ENCODE peak calls at places on chromosomes 6 and 20, in eight cellular contexts. B, E, K, Q, Y, R, L and C are unnamed samples. For H3K27me3 and H3K4me1, the result is how much of the 10 kb centered on the place peaks cover.

GRCh38 chr6:26576929-26577719 is 19.6 kb upstream of the ABT1 start:
- DNase-seq in B (peak), E (no peak), K (no peak), Q (peak), Y (peak), R (peak), L (no peak), C (no peak)

GRCh38 chr6:130778946-130779657 is 48.1 kb upstream of the SMLR1 start:
- DNase-seq in B (no peak), E (no peak), K (no peak), Q (no peak), Y (peak), R (no peak), L (no peak), C (no peak)

GRCh38 chr6:74606488-74607135 is 599.2 kb downstream of the COL12A1 start:
- DNase-seq in B (no peak), E (no peak), K (no peak), Q (no peak), Y (peak), R (no peak), L (no peak), C (no peak)

GRCh38 chr6:147974376-147974775 is 368.3 kb upstream of the SASH1 start:
- DNase-seq in B (no peak), E (no peak), K (no peak), Q (no peak), Y (peak), R (no peak), L (no peak), C (peak)

GRCh38 chr6:132147530-132148011 is 196.4 kb upstream of the CCN2 start:
- DNase-seq in B (no peak), E (no peak), K (no peak), Q (no peak), Y (no peak), R (no peak), L (no peak), C (no peak)

GRCh38 chr6:35568967-35569606 is 56.4 kb upstream of the TULP1 start:
- DNase-seq in B (no peak), E (peak), K (peak), Q (peak), Y (peak), R (peak), L (no peak), C (no peak)

GRCh38 chr6:112018619-112019416 is 35.1 kb upstream of the CCN6 start:
- DNase-seq in B (no peak), E (peak), K (no peak), Q (no peak), Y (peak), R (no peak), L (peak), C (no peak)

GRCh38 chr6:55069132-55069781 is 105.1 kb upstream of the HCRTR2 start:
- DNase-seq in B (no peak), E (peak), K (no peak), Q (peak), Y (peak), R (no peak), L (peak), C (no peak)

GRCh38 chr20:53829706-53830521 is 236.3 kb upstream of the ZNF217 start:
- DNase-seq in B (no peak), E (no peak), K (no peak), Q (no peak), Y (peak), R (no peak), L (no peak), C (no peak)

GRCh38 chr6:161058746-161059145 is 67.2 kb downstream of the MAP3K4 start:
- DNase-seq in B (no peak), E (no peak), K (no peak), Q (no peak), Y (no peak), R (no peak), L (no peak), C (no peak)

GRCh38 chr6:52213127-52213526 is 27.0 kb downstream of the IL17A start:
- DNase-seq in B (no peak), E (no peak), K (no peak), Q (no peak), Y (no peak), R (no peak), L (no peak), C (no peak)

GRCh38 chr6:118776607-118777549 is 117.1 kb upstream of the ASF1A start:
- DNase-seq in B (peak), E (peak), K (peak), Q (peak), Y (peak), R (no peak), L (peak), C (no peak)

GRCh38 chr6:88013015-88013414 is 34.6 kb upstream of the SPACA1 start:
- DNase-seq in B (no peak), E (no peak), K (no peak), Q (no peak), Y (no peak), R (no peak), L (no peak), C (no peak)

DNA sequence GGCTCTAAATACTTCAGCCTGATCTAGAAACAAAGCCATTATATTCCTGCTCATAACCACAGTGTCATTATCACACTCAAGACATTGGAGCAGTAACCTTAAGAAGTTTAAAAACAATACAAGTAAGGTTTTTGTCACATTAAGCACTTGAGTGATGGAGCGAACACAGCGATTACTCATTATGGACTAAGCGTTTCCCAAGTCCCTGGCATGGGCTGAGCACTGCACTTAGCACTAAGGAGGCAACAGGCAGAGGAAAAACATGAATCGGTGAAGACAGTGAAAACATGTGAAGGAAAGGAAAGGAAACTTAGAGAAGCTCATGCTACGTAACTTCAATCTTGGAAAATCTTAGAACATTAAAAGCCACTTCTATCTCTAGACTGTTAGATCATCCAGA is 108.7 kb downstream of the SLC24A3 start:
- DNase-seq in B (no peak), E (no peak), K (no peak), Q (no peak), Y (no peak), R (no peak), L (no peak), C (no peak)
- H3K27me3 ChIP-seq in B (under half), E (under half), K (under half), Q (under half), Y (half or more), R (under half), L (under half), C (under half)

GRCh38 chr20:57426831-57427230 is 35.6 kb downstream of the RBM38 start:
- DNase-seq in B (no peak), E (no peak), K (no peak), Q (no peak), Y (no peak), R (peak), L (no peak), C (peak)

GRCh38 chr20:57429579-57430202 is 38.5 kb downstream of the RBM38 start:
- DNase-seq in B (no peak), E (no peak), K (no peak), Q (no peak), Y (peak), R (peak), L (no peak), C (no peak)

GRCh38 chr20:57427239-57428127 is 36.3 kb downstream of the RBM38 start:
- DNase-seq in B (no peak), E (no peak), K (no peak), Q (no peak), Y (peak), R (peak), L (no peak), C (no peak)

GRCh38 chr20:57426156-57426769 is 35.1 kb downstream of the RBM38 start:
- DNase-seq in B (no peak), E (no peak), K (no peak), Q (no peak), Y (no peak), R (peak), L (no peak), C (no peak)

GRCh38 chr20:57428611-57429496 is 37.7 kb downstream of the RBM38 start:
- DNase-seq in B (no peak), E (no peak), K (peak), Q (no peak), Y (no peak), R (peak), L (no peak), C (no peak)
- H3K4me1 ChIP-seq in B (under half), E (under half), K (under half), Q (under half), Y (under half), R (half or more), L (under half), C (under half)

DNA sequence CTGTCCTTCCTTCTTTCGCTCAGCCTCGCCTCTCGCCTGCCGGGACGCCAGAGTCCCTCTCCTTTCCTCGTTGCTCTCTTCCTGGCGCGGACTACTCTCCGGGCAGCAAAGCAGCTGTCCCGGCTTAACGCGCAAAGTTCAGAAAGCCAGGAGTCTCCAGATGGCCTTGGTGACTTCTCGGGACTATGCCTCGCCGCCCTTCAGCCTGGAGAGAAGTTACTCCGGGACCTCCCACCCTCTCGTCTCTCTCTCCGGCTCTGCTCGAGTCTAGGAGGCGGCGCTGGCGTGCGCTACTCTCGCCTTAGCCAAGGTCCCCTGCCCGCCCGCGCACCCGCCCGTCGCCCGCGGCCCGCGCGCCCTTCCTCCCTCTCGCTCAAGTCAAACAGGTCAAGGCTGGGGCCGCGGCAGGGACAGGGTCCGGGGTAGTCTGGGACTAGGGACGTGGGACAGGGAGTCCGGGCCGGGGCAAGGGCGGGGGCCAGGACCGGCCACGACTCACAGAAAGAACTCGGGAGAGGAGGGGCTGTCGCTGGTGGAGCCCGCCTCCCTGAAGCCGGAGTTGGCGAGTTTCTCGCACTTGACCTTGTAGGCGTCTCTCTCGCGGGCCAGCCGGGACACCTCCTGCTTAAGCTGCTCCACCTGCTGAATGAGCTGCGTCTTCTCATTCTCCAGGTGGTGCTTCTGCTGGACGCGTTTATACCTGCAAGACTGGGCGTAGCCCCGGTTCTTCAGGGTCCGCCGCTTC is 1.5 kb downstream of the MAFB start:
- DNase-seq in B (no peak), E (peak), K (peak), Q (peak), Y (no peak), R (peak), L (peak), C (peak)
- H3K27me3 ChIP-seq in B (under half), E (half or more), K (under half), Q (half or more), Y (half or more), R (under half), L (under half), C (under half)

GRCh38 chr6:36980876-36981619 is 4.9 kb downstream of the MTCH1 start:
- DNase-seq in B (no peak), E (no peak), K (no peak), Q (peak), Y (no peak), R (no peak), L (no peak), C (no peak)
- H3K4me1 ChIP-seq in B (under half), E (under half), K (under half), Q (under half), Y (under half), R (half or more), L (under half), C (under half)

GRCh38 chr6:6003334-6004146 is 3.2 kb downstream of the NRN1 start:
- DNase-seq in B (no peak), E (peak), K (no peak), Q (peak), Y (no peak), R (peak), L (no peak), C (no peak)

GRCh38 chr6:6002005-6002808 is 4.5 kb downstream of the NRN1 start:
- DNase-seq in B (no peak), E (no peak), K (no peak), Q (peak), Y (no peak), R (no peak), L (no peak), C (no peak)

GRCh38 chr6:6001443-6001842 is 5.3 kb downstream of the NRN1 start:
- DNase-seq in B (no peak), E (no peak), K (no peak), Q (no peak), Y (no peak), R (no peak), L (no peak), C (no peak)

GRCh38 chr6:6004147-6004995 is 2.4 kb downstream of the NRN1 start:
- DNase-seq in B (no peak), E (peak), K (no peak), Q (peak), Y (no peak), R (no peak), L (no peak), C (no peak)

DNA sequence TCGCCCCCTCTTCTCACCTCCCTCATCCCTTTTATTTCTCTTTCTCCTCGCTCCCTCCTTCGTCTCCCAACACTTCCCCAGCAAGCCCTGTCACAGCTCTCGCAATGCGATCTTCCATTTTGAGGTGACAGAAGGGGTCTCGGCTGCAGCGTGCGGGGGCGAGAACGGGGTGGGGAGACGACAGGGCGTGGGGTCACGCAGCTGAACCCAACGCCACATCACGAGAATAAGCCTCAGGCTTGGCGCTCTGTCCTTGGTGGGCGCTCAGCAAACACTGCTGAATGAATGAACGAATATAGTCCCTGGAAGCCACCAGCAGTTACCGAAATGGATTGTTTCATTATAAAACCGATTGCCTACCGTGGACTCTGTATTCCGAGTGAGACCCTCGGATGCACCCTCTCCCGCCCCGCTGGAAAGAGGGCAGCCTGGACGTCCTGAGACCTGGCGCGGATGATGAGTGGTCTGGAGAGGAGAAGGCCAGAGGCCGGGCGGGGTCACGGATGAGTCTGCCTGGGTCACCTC is 3.9 kb downstream of the NRN1 start:
- DNase-seq in B (no peak), E (no peak), K (no peak), Q (peak), Y (no peak), R (no peak), L (no peak), C (no peak)
- H3K27me3 ChIP-seq in B (half or more), E (half or more), K (under half), Q (half or more), Y (under half), R (half or more), L (half or more), C (under half)

DNA sequence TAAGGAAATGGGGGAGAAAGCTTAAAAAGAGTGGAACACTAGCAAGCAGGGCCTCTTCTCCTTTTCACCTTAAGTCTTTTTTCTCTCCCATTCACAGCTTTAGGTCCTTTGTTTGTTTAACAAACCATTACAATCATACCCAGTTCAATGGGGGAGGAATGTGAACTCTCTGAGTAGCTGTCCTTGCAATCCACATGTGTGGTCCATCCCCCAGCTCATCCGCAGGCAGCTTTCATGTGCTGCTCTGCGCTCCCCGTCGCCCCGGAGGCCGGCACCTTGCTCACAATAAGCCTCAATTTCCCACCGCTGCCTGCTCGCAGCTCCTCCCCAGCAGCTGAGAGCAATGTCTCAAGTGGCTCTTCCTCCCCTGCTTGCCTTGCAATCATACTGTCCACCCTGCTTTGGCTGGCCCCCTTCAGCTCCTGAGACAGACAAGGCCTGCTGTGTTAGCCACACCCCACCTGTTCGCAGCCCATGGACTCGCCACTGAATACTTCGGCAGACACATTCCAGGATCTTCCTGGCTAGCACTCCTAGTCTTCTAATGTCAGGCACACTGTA is 49.1 kb downstream of the PLAGL1 start:
- DNase-seq in B (no peak), E (no peak), K (no peak), Q (peak), Y (no peak), R (no peak), L (no peak), C (no peak)
- H3K4me1 ChIP-seq in B (under half), E (under half), K (under half), Q (half or more), Y (under half), R (under half), L (under half), C (under half)

GRCh38 chr20:5484926-5485325 is 168.2 kb upstream of the PROKR2 start:
- DNase-seq in B (no peak), E (no peak), K (no peak), Q (no peak), Y (no peak), R (no peak), L (no peak), C (no peak)

GRCh38 chr20:5482791-5483190 is 166.0 kb upstream of the PROKR2 start:
- DNase-seq in B (no peak), E (no peak), K (no peak), Q (no peak), Y (no peak), R (no peak), L (no peak), C (no peak)

GRCh38 chr20:5480824-5481600 is 164.3 kb upstream of the PROKR2 start:
- DNase-seq in B (no peak), E (no peak), K (no peak), Q (no peak), Y (peak), R (no peak), L (no peak), C (no peak)

GRCh38 chr20:5484346-5484745 is 167.6 kb upstream of the PROKR2 start:
- DNase-seq in B (no peak), E (no peak), K (no peak), Q (no peak), Y (no peak), R (no peak), L (no peak), C (no peak)

GRCh38 chr20:5481872-5482271 is 165.1 kb upstream of the PROKR2 start:
- DNase-seq in B (no peak), E (no peak), K (no peak), Q (no peak), Y (no peak), R (no peak), L (no peak), C (no peak)
- H3K27me3 ChIP-seq in B (under half), E (under half), K (under half), Q (under half), Y (half or more), R (under half), L (under half), C (under half)

DNA sequence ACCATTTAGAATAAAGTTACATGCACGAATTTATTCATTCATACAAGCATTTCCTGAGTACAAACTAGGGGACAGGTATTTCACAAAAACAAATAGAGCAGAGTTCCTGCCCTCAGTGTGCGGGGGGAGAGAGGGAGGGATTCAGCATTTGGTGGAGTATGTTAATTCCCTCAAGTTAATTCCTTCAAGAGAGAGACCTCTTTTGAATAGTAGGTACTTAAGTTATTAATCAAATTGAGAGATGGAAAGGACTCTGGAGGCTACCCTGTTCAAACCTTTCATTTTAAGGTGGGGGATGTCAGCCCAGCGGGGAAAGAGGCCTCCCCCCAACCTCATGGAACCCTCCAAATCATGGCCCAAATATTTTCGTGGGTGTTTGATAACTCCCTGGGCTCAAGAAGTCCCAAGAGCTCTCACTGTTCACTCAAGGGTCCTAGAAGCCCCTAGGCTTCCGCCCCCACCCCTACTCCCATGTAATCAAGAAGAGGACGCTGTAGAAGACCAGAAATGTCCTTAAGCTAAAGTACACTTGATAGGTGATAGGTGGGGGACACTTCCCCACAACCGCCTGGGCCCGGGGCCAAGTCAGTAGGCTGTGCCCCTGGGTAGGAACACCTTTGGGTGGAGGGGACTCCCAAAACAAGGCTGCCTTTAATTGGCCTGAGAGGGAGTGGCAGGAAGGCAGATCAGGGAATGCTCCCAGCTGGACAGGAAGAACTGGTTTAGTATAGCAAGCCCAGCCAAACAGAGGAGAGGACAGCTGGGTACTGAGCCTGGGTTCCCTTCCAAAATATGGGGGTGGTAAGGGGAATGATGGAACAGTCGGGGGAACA is 2.9 kb downstream of the SDC4 start:
- DNase-seq in B (no peak), E (no peak), K (peak), Q (no peak), Y (peak), R (no peak), L (peak), C (peak)
- H3K4me1 ChIP-seq in B (under half), E (half or more), K (under half), Q (half or more), Y (half or more), R (half or more), L (under half), C (half or more)

GRCh38 chr20:44117296-44118184 is 69.4 kb downstream of the JPH2 start:
- DNase-seq in B (no peak), E (no peak), K (no peak), Q (no peak), Y (no peak), R (peak), L (no peak), C (no peak)
- H3K27me3 ChIP-seq in B (under half), E (under half), K (under half), Q (under half), Y (under half), R (under half), L (under half), C (under half)